ENCODE peak calls at places on chromosomes 13 and 19, in nine cellular contexts. U, Z, T, I, L, R, G, W and J are unnamed samples.

GRCh38 chr19:41646589-41647204 is 19.8 kb upstream of the CEACAM4 start:
- DNase-seq in G (no peak), T (no peak), I (no peak), W (no peak), U (no peak), R (peak; percentile 2), Z (peak; percentile 29), L (no peak), J (no peak)

GRCh38 chr19:6056282-6056741 is 54.0 kb downstream of the RFX2 start:
- DNase-seq in T (no peak), Z (no peak), G (no peak), R (no peak), U (no peak), W (no peak), I (no peak), L (no peak), J (no peak)

GRCh38 chr13:106484084-106484754 is 51.2 kb downstream of the EFNB2 start:
- DNase-seq in W (no peak), G (no peak), L (no peak), T (no peak), I (no peak), R (no peak), Z (no peak), U (peak; percentile 33), J (peak; percentile 21)

GRCh38 chr13:74110053-74110452 is 24.2 kb downstream of the KLF12 start:
- DNase-seq in I (no peak), L (no peak), W (no peak), R (no peak), Z (no peak), G (no peak), T (no peak), U (no peak), J (no peak)

GRCh38 chr13:79522583-79522982 is 41.6 kb downstream of the NDFIP2 start:
- DNase-seq in Z (peak; percentile 71), L (peak; percentile 89), R (peak; percentile 41), I (peak; percentile 97), T (no peak), G (no peak), U (peak; percentile 95), W (no peak), J (no peak)

GRCh38 chr19:47729468-47729798 is 15.9 kb upstream of the NOP53 start:
- DNase-seq in G (no peak), W (peak; percentile 63), T (no peak), Z (peak; percentile 90), I (no peak), U (peak; percentile 92), L (no peak), R (peak; percentile 86), J (peak; percentile 78)

GRCh38 chr13:68428292-68428691 is 1198.2 kb upstream of the PCDH9 start:
- DNase-seq in G (no peak), Z (no peak), R (no peak), I (peak; percentile 12), T (no peak), L (no peak), W (no peak), U (peak; percentile 56), J (no peak)

GRCh38 chr19:5563008-5563431 is 4.7 kb downstream of the TINCR start:
- DNase-seq in Z (no peak), U (no peak), G (no peak), I (no peak), L (no peak), T (no peak), R (no peak), W (no peak), J (no peak)

GRCh38 chr13:19927117-19927734 is 31.3 kb upstream of the ZMYM2 start:
- DNase-seq in R (peak; percentile 48), I (peak; percentile 15), G (no peak), Z (peak; percentile 15), L (no peak), U (peak; percentile 24), T (no peak), W (no peak), J (no peak)

GRCh38 chr13:33260168-33261098 is 25.1 kb downstream of the STARD13 start:
- DNase-seq in L (no peak), G (no peak), T (no peak), W (no peak), Z (peak; percentile 73), U (no peak), R (no peak), I (no peak), J (no peak)

GRCh38 chr13:100146534-100146933 is 57.6 kb downstream of the PCCA start:
- DNase-seq in Z (no peak), U (no peak), T (no peak), L (no peak), G (no peak), I (no peak), W (no peak), R (no peak), J (no peak)

GRCh38 chr19:45716314-45717130 is 14.2 kb downstream of the FBXO46 start:
- DNase-seq in L (peak; percentile 30), T (no peak), G (no peak), Z (peak; percentile 46), W (no peak), R (peak; percentile 32), I (no peak), U (no peak), J (peak; percentile 21)

GRCh38 chr19:10654610-10655456 is 687 bp downstream of the ILF3 start:
- DNase-seq in Z (peak; percentile 47), U (peak; percentile 13), I (no peak), T (peak; percentile 71), L (peak; percentile 76), W (peak; percentile 35), G (no peak), R (peak; percentile 23), J (peak; percentile 80)

GRCh38 chr13:23876265-23876664 is 12.9 kb downstream of the MIPEP start:
- DNase-seq in L (no peak), U (no peak), R (peak; percentile 24), T (no peak), Z (peak; percentile 29), G (no peak), I (no peak), W (no peak), J (no peak)

GRCh38 chr13:22848539-22849052 is 332.2 kb upstream of the SGCG start:
- DNase-seq in T (no peak), Z (no peak), G (no peak), I (no peak), R (no peak), W (no peak), L (no peak), U (no peak), J (no peak)

GRCh38 chr19:47378246-47378645 is 29.1 kb downstream of the DHX34 start:
- DNase-seq in I (no peak), R (no peak), Z (no peak), G (no peak), T (no peak), L (no peak), W (no peak), U (no peak), J (no peak)

GRCh38 chr19:11191934-11192333 is 5.4 kb downstream of the KANK2 start:
- DNase-seq in T (no peak), W (no peak), L (no peak), U (no peak), I (no peak), Z (no peak), G (no peak), R (no peak), J (no peak)

GRCh38 chr13:89602655-89603054 is 1744.8 kb upstream of the MIR17HG start:
- DNase-seq in Z (no peak), I (no peak), U (no peak), G (no peak), L (no peak), T (no peak), R (no peak), W (no peak), J (no peak)
- TF ChIP-seq CTCF in Z (no peak), I (no peak), U (no peak), G (no peak), L (no peak), T (no peak), R (no peak), W (no peak), J (no peak)

GRCh38 chr19:16429759-16430091 is 42.0 kb downstream of the EPS15L1 start:
- DNase-seq in W (no peak), L (no peak), T (no peak), G (no peak), I (no peak), R (no peak), Z (no peak), U (no peak), J (no peak)
- TF ChIP-seq CTCF in W (no peak), L (no peak), T (no peak), G (no peak), I (no peak), R (no peak), Z (no peak), U (no peak), J (no peak)

GRCh38 chr19:9078651-9079050 is 8.2 kb upstream of the OR1M1 start:
- DNase-seq in U (no peak), Z (no peak), T (no peak), W (no peak), L (no peak), R (no peak), I (no peak), G (no peak), J (no peak)
- TF ChIP-seq CTCF in U (no peak), Z (no peak), T (no peak), W (no peak), L (no peak), R (no peak), I (no peak), G (no peak), J (no peak)

GRCh38 chr13:96388598-96388997 is 298.7 kb downstream of the HS6ST3 start:
- DNase-seq in I (no peak), W (no peak), Z (no peak), T (no peak), R (no peak), U (no peak), L (no peak), G (no peak), J (no peak)
- TF ChIP-seq CTCF in I (no peak), W (no peak), Z (no peak), T (no peak), R (no peak), U (no peak), L (no peak), G (no peak), J (no peak)

DNA sequence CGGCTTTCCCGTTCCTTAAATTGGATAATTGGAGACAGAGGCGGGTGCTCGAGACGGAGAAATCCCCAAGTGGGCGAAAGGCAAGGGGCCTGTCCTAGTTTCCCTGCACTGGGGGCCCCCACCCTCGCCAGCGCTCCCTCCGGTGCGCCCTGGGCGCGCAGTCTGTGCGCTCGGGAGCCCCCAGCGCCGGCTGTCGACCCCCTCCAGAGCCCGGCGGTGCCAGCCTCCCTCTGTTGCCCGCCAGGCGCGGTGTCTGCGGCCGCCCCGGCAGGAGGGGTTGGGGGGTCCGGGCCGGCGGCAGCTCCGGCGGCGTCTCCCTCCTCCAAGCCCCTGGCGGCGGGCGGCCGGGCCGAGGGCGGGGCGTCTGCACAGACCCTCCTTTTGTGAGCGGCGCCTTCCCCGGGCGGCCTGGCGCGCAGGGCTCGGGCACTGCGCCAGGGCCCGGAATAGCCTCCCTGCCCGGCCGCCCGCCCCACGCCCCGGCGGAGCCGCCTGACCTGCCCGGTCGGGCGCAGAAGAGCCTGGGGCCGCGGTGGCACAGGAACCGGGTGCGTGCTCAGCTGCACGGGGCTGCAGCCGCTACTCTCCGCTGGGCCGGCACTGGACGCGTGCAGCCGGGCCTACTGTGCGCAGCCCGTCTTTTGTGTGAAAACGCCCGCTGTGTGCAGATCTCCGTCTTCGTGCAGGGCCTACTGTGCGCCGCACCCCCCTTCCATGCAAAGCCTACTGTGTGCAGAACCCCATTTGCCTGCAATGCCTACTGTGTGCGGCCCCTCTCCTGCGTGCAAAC is 13.2 kb downstream of the GADD45B start:
- DNase-seq in T (no peak), I (no peak), Z (peak; percentile 74), L (no peak), U (peak; percentile 40), W (peak; percentile 82), R (no peak), G (no peak), J (peak; percentile 53)
- TF ChIP-seq CTCF in T (peak; percentile 18), I (no peak), Z (no peak), L (no peak), U (no peak), W (no peak), R (no peak), G (no peak), J (no peak)